ENCODE peak calls at places on chromosomes 11 and 22, in eight cellular contexts. One of them, this sample, is unnamed.

GRCh38 chr22:20080776-20081654 is 974 bp downstream of the DGCR8 start:
- DNase-seq in Peyer's patch: no peak
- DNase-seq in breast epithelium: no peak
- DNase-seq in IMR-90: peak
- DNase-seq in lower leg skin: peak
- DNase-seq in endothelial cell of umbilical vein: peak
- DNase-seq in heart left ventricle: no peak
- DNase-seq in adrenal gland: peak
- DNase-seq in this sample: no peak

GRCh38 chr22:27609411-27610029 is 192.0 kb downstream of the MN1 start:
- DNase-seq in heart left ventricle: no peak
- DNase-seq in Peyer's patch: no peak
- DNase-seq in IMR-90: no peak
- DNase-seq in adrenal gland: no peak
- DNase-seq in lower leg skin: no peak
- DNase-seq in breast epithelium: no peak
- DNase-seq in endothelial cell of umbilical vein: no peak
- DNase-seq in this sample: no peak

GRCh38 chr22:35347462-35347861 is 33.4 kb upstream of the HMOX1 start:
- DNase-seq in lower leg skin: no peak
- DNase-seq in IMR-90: no peak
- DNase-seq in Peyer's patch: no peak
- DNase-seq in endothelial cell of umbilical vein: no peak
- DNase-seq in adrenal gland: no peak
- DNase-seq in heart left ventricle: peak
- DNase-seq in breast epithelium: no peak
- DNase-seq in this sample: no peak

GRCh38 chr11:121557348-121557747 is 104.6 kb upstream of the SORL1-AS1 start:
- DNase-seq in heart left ventricle: no peak
- DNase-seq in adrenal gland: no peak
- DNase-seq in lower leg skin: no peak
- DNase-seq in Peyer's patch: no peak
- DNase-seq in IMR-90: peak
- DNase-seq in breast epithelium: no peak
- DNase-seq in endothelial cell of umbilical vein: no peak
- DNase-seq in this sample: no peak

GRCh38 chr11:93000511-93001476 is 31.3 kb downstream of the MTNR1B start:
- DNase-seq in heart left ventricle: no peak
- DNase-seq in endothelial cell of umbilical vein: peak
- DNase-seq in lower leg skin: no peak
- DNase-seq in Peyer's patch: no peak
- DNase-seq in adrenal gland: peak
- DNase-seq in breast epithelium: no peak
- DNase-seq in IMR-90: peak
- DNase-seq in this sample: no peak

GRCh38 chr11:121048464-121049233 is 24.7 kb downstream of the TBCEL start:
- DNase-seq in breast epithelium: no peak
- DNase-seq in lower leg skin: no peak
- DNase-seq in IMR-90: peak
- DNase-seq in Peyer's patch: no peak
- DNase-seq in adrenal gland: no peak
- DNase-seq in endothelial cell of umbilical vein: no peak
- DNase-seq in heart left ventricle: no peak
- DNase-seq in this sample: no peak

GRCh38 chr22:23289851-23290724 is 109.8 kb downstream of the BCR start:
- DNase-seq in IMR-90: peak
- DNase-seq in heart left ventricle: no peak
- DNase-seq in lower leg skin: no peak
- DNase-seq in endothelial cell of umbilical vein: peak
- DNase-seq in Peyer's patch: peak
- DNase-seq in breast epithelium: no peak
- DNase-seq in adrenal gland: peak
- DNase-seq in this sample: peak

GRCh38 chr11:65293909-65294381 is 20.7 kb upstream of the CDC42EP2 start:
- DNase-seq in endothelial cell of umbilical vein: no peak
- DNase-seq in IMR-90: no peak
- DNase-seq in adrenal gland: no peak
- DNase-seq in lower leg skin: no peak
- DNase-seq in heart left ventricle: no peak
- DNase-seq in breast epithelium: no peak
- DNase-seq in Peyer's patch: peak
- DNase-seq in this sample: peak

GRCh38 chr11:28343304-28344233 is 235.4 kb downstream of the METTL15 start:
- DNase-seq in adrenal gland: peak
- DNase-seq in IMR-90: peak
- DNase-seq in heart left ventricle: no peak
- DNase-seq in breast epithelium: no peak
- DNase-seq in Peyer's patch: no peak
- DNase-seq in lower leg skin: no peak
- DNase-seq in endothelial cell of umbilical vein: peak
- DNase-seq in this sample: no peak

GRCh38 chr11:94822080-94822479 is 53.9 kb downstream of the AMOTL1 start:
- DNase-seq in breast epithelium: no peak
- DNase-seq in lower leg skin: no peak
- DNase-seq in heart left ventricle: no peak
- DNase-seq in IMR-90: no peak
- DNase-seq in endothelial cell of umbilical vein: no peak
- DNase-seq in adrenal gland: no peak
- DNase-seq in Peyer's patch: no peak
- DNase-seq in this sample: no peak

GRCh38 chr22:27032121-27032761 is 374.9 kb downstream of the MIAT start:
- DNase-seq in lower leg skin: no peak
- DNase-seq in heart left ventricle: no peak
- DNase-seq in IMR-90: no peak
- DNase-seq in Peyer's patch: no peak
- DNase-seq in breast epithelium: peak
- DNase-seq in adrenal gland: no peak
- DNase-seq in endothelial cell of umbilical vein: no peak
- DNase-seq in this sample: no peak

GRCh38 chr11:107689317-107690202 is 22.3 kb downstream of the SLN start:
- DNase-seq in breast epithelium: peak
- DNase-seq in endothelial cell of umbilical vein: peak
- DNase-seq in lower leg skin: no peak
- DNase-seq in IMR-90: peak
- DNase-seq in heart left ventricle: no peak
- DNase-seq in adrenal gland: peak
- DNase-seq in Peyer's patch: peak
- DNase-seq in this sample: peak

GRCh38 chr11:12321217-12321937 is 56.0 kb upstream of the PARVA start:
- DNase-seq in lower leg skin: no peak
- DNase-seq in adrenal gland: no peak
- DNase-seq in Peyer's patch: peak
- DNase-seq in heart left ventricle: no peak
- DNase-seq in breast epithelium: no peak
- DNase-seq in IMR-90: peak
- DNase-seq in endothelial cell of umbilical vein: no peak
- DNase-seq in this sample: no peak

GRCh38 chr11:15124528-15124927 is 9.8 kb downstream of the INSC start:
- DNase-seq in lower leg skin: no peak
- DNase-seq in Peyer's patch: no peak
- DNase-seq in heart left ventricle: no peak
- DNase-seq in breast epithelium: no peak
- DNase-seq in adrenal gland: no peak
- DNase-seq in endothelial cell of umbilical vein: no peak
- DNase-seq in IMR-90: no peak
- DNase-seq in this sample: no peak

GRCh38 chr22:35357883-35358621 is 22.8 kb upstream of the HMOX1 start:
- DNase-seq in adrenal gland: no peak
- DNase-seq in heart left ventricle: no peak
- DNase-seq in IMR-90: peak
- DNase-seq in lower leg skin: no peak
- DNase-seq in endothelial cell of umbilical vein: no peak
- DNase-seq in breast epithelium: no peak
- DNase-seq in Peyer's patch: no peak
- DNase-seq in this sample: no peak

GRCh38 chr11:119318240-119319135 is 1.6 kb upstream of the MCAM start:
- DNase-seq in lower leg skin: peak
- DNase-seq in adrenal gland: peak
- DNase-seq in IMR-90: peak
- DNase-seq in breast epithelium: peak
- DNase-seq in Peyer's patch: peak
- DNase-seq in heart left ventricle: no peak
- DNase-seq in endothelial cell of umbilical vein: peak
- DNase-seq in this sample: no peak

GRCh38 chr22:27489265-27489675 is 312.3 kb downstream of the MN1 start:
- DNase-seq in heart left ventricle: no peak
- DNase-seq in adrenal gland: no peak
- DNase-seq in lower leg skin: no peak
- DNase-seq in endothelial cell of umbilical vein: no peak
- DNase-seq in breast epithelium: no peak
- DNase-seq in Peyer's patch: peak
- DNase-seq in IMR-90: peak
- DNase-seq in this sample: no peak

DNA sequence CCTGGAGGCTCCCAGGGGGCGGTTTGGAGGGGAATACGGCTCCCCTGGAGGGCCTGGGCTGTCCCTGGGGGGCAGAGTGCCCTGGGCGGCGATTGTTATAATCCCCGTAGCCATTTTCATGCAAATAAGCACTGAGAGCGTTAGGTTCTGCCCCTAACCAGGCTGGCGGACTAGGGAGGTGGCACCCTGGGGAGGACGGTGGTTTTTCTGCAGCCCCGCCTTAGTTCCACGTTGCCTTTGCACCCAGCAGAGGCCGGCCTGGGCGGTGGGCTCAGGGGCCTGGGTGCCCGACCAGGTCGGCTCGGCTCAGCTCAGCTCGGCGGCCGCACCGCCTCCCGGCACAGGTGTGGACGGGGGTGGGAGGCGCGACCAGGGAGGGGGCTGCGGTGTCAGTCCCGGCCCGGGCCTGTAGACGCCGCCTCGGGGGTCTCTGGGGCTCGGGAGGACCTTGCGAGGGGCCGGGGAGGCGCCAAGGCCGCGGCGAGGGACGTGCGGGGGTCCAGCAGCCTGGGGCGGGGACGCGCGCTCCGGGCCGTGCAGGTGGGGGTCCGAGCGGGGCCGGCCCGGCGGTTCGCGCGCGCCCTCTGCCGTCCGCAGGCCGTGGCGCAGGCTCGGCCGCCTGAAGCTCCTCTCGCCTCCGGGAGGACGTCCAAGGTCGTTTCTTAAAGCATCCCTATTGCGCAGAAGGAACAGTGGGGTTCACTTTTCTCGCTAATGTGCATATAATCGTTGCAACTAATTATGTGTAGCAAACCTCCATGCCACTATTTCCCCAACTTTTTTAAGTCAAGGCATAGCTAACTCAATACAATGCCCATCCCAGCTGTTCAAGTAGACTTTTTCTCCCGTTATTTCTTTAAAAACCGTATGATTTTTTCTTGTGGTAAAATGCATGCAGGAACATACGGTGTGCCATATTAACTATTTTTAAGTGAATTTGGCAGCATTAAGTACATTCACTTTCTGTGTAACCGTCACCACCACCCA is 2.5 kb upstream of the DUSP8 start:
- DNase-seq in breast epithelium: peak
- DNase-seq in Peyer's patch: peak
- DNase-seq in lower leg skin: no peak
- DNase-seq in heart left ventricle: peak
- DNase-seq in endothelial cell of umbilical vein: peak
- DNase-seq in adrenal gland: peak
- DNase-seq in IMR-90: peak
- DNase-seq in this sample: no peak
- TF ChIP-seq POLR2A in breast epithelium: no peak
- TF ChIP-seq POLR2A in Peyer's patch: no peak
- TF ChIP-seq POLR2A in lower leg skin: no peak
- TF ChIP-seq POLR2A in heart left ventricle: no peak
- TF ChIP-seq POLR2A in endothelial cell of umbilical vein: no peak
- TF ChIP-seq POLR2A in adrenal gland: no peak
- TF ChIP-seq POLR2A in IMR-90: no peak
- TF ChIP-seq POLR2A in this sample: no peak

GRCh38 chr22:38923463-38924196 is 33.8 kb upstream of the APOBEC3A start:
- DNase-seq in Peyer's patch: peak
- DNase-seq in adrenal gland: peak
- DNase-seq in lower leg skin: peak
- DNase-seq in breast epithelium: peak
- DNase-seq in endothelial cell of umbilical vein: peak
- DNase-seq in IMR-90: peak
- DNase-seq in heart left ventricle: peak
- DNase-seq in this sample: peak
- TF ChIP-seq POLR2A in Peyer's patch: no peak
- TF ChIP-seq POLR2A in adrenal gland: peak
- TF ChIP-seq POLR2A in lower leg skin: no peak
- TF ChIP-seq POLR2A in breast epithelium: no peak
- TF ChIP-seq POLR2A in endothelial cell of umbilical vein: no peak
- TF ChIP-seq POLR2A in IMR-90: no peak
- TF ChIP-seq POLR2A in heart left ventricle: peak
- TF ChIP-seq POLR2A in this sample: peak

DNA sequence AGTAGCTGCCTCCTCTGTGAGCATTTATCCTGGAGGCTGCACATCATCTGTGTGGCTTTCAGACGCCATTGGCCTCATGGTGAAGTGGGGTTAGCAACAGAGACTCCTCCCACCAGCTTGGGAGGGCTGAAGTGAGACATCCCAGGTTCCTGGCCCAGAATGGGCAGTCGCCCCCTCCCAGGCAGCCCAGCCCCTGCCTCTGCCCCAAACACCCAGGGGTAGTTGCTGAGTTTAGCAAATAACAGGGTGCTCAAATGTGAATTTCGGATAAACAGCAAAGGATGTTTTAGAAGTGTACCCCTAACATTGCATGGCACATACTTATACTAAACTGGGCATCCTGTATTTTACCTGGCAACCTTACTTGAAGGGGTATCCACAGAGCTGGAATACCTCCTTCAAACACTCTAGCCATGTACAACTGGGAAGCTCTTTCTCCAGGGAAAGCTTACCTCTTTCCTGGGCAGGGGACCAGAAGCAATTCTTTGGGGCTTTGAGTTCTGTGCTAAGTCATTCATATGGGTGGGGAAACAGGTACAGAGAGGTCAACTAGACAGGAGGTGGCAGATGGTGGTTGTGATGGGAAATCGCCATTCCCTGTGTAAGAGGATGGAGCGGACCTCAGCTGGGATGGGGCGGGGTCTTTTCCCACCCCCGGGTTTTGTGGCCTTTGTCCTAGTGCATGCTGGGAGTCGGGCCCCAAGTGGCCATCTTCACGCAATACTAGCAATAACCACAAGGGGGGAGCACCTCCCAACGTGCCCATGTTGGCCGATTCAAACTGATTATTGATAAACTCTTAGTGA is 19.3 kb downstream of the MTFP1 start:
- DNase-seq in heart left ventricle: no peak
- DNase-seq in endothelial cell of umbilical vein: peak
- DNase-seq in IMR-90: peak
- DNase-seq in lower leg skin: no peak
- DNase-seq in breast epithelium: no peak
- DNase-seq in Peyer's patch: peak
- DNase-seq in adrenal gland: peak
- DNase-seq in this sample: no peak
- TF ChIP-seq POLR2A in heart left ventricle: no peak
- TF ChIP-seq POLR2A in endothelial cell of umbilical vein: peak
- TF ChIP-seq POLR2A in IMR-90: peak
- TF ChIP-seq POLR2A in lower leg skin: no peak
- TF ChIP-seq POLR2A in breast epithelium: no peak
- TF ChIP-seq POLR2A in Peyer's patch: no peak
- TF ChIP-seq POLR2A in adrenal gland: no peak
- TF ChIP-seq POLR2A in this sample: no peak

DNA sequence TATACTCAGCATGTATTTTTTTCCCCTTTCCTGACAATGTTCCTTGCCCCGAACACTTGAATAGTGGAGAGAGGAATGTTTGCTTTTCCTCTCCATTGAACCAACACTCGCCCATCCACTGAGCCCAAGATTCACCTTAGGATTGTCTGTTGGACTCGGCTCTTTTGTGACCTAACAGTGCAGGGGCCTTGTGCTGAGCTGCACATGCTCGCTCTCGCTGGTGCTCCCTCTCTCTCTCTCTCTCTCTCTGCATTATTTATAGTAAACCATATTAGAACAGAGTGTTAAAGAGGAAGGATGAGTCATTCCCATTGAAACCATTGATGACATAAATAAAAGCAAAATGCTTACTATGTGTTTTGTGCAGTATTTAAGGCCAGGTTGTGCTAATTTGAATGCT is 20.7 kb downstream of the ZBTB16 start:
- DNase-seq in breast epithelium: no peak
- DNase-seq in Peyer's patch: peak
- DNase-seq in lower leg skin: no peak
- DNase-seq in heart left ventricle: no peak
- DNase-seq in adrenal gland: peak
- DNase-seq in endothelial cell of umbilical vein: peak
- DNase-seq in IMR-90: no peak
- DNase-seq in this sample: peak
- TF ChIP-seq POLR2A in breast epithelium: no peak
- TF ChIP-seq POLR2A in Peyer's patch: peak
- TF ChIP-seq POLR2A in lower leg skin: no peak
- TF ChIP-seq POLR2A in heart left ventricle: peak
- TF ChIP-seq POLR2A in adrenal gland: no peak
- TF ChIP-seq POLR2A in endothelial cell of umbilical vein: no peak
- TF ChIP-seq POLR2A in IMR-90: no peak
- TF ChIP-seq POLR2A in this sample: peak

This sample was measured in gastrocnemius medialis.